ENCODE peak calls at places on chromosomes 6 and 20, in seven cellular contexts. S is adrenal gland; G is thoracic aorta; W is CD8-positive, alpha-beta memory T cell; Q is SK-N-SH; T is HepG2; R is heart right ventricle. A is an unnamed sample.
A peak's percentile ranks its signal among the peaks of the same experiment; 100 is the strongest.

GRCh38 chr6:113481910-113482309 is 375.2 kb upstream of the MARCKS start:
- DNase-seq in S (no peak), G (no peak), W (no peak), Q (no peak), T (no peak), R (no peak), A (no peak)

GRCh38 chr6:168132531-168133184 is 53.6 kb upstream of the FRMD1 start:
- DNase-seq in S (peak; percentile 56), G (no peak), W (no peak), Q (peak; percentile 72), T (peak; percentile 53), R (peak; percentile 75), A (peak; percentile 57)

GRCh38 chr20:18250237-18250636 is 38.1 kb upstream of the ZNF133 start:
- DNase-seq in S (no peak), G (no peak), W (no peak), Q (no peak), T (peak; percentile 23), R (no peak), A (no peak)

GRCh38 chr6:62652692-62653328 is 366.8 kb upstream of the KHDRBS2 start:
- DNase-seq in S (no peak), G (no peak), W (no peak), Q (no peak), T (no peak), R (no peak), A (no peak)

GRCh38 chr6:158270389-158271127 is 41.7 kb upstream of the TULP4 start:
- DNase-seq in S (no peak), G (no peak), W (no peak), Q (no peak), T (no peak), R (peak; percentile 20), A (no peak)

GRCh38 chr6:72733045-72733444 is 111.2 kb downstream of the KCNQ5 start:
- DNase-seq in S (no peak), G (no peak), W (no peak), Q (no peak), T (no peak), R (no peak), A (no peak)

GRCh38 chr6:150044621-150045145 is 19.4 kb upstream of the RAET1L start:
- DNase-seq in S (no peak), G (no peak), W (no peak), Q (no peak), T (no peak), R (no peak), A (no peak)

GRCh38 chr20:34066476-34067090 is 45.5 kb downstream of the EIF2S2 start:
- DNase-seq in S (no peak), G (no peak), W (no peak), Q (no peak), T (no peak), R (no peak), A (no peak)

GRCh38 chr6:40320441-40320840 is 266.7 kb downstream of the LRFN2 start:
- DNase-seq in S (no peak), G (no peak), W (no peak), Q (no peak), T (no peak), R (no peak), A (no peak)

GRCh38 chr6:5111626-5112025 is 26.5 kb downstream of the PPP1R3G start:
- DNase-seq in S (no peak), G (no peak), W (no peak), Q (no peak), T (no peak), R (no peak), A (no peak)

GRCh38 chr6:15434263-15434662 is 188.4 kb downstream of the JARID2 start:
- DNase-seq in S (no peak), G (no peak), W (no peak), Q (no peak), T (no peak), R (no peak), A (no peak)
- H3K27ac ChIP-seq in S (no peak overlapping the region), G (no peak overlapping the region), W (no peak overlapping the region), Q (no peak overlapping the region), T (no peak overlapping the region), R (no peak overlapping the region), A (no peak overlapping the region)

DNA sequence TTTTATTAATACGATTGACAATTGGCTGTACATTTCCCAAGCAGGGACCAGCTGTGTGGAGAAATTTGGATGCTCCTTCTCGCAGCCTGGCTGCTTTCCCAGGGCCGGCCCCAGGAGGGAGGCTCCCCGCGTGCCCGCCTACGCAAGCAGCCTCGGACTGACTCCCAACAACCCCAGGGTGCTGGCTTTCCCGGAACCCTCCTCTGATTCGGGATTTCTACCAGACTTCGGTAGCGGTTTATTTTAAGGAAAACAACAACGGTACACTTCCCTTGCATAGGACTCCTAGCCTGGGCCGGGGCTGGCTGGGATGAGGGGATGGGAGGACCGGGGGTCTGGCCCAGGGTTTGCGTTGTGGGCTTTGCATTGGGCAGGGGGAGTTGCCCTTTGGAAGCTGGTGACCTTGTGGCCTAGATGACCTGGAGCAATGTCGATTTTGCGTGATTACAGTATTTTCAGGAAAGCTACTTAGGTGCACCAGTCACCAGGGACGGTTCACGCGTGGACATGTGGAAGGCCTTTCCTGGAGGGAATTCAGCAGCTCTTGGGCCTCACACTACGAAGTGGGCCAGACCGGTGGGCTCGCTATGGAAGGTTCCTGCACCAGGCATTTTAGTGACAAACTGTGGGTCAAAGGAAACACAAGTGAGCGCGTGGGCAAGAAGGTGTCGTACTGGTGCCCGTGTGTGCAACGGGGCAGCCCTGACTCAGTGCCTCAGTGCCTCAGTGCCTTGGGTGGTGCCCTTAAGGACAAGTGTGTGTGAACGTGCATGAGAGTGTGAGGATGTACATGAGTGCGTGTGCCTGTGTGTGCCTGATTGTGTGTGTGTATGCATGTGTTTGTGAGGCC is 20.7 kb upstream of the PHACTR3 start:
- DNase-seq in S (peak; percentile 51), G (no peak), W (no peak), Q (no peak), T (no peak), R (peak; percentile 75), A (no peak)
- H3K4me1 ChIP-seq in S (no peaks in the 10 kb centered on the region), G (no peaks in the 10 kb centered on the region), W (no peaks in the 10 kb centered on the region), Q (peaks cover 14% of the 10 kb centered on the region), T (peaks cover 5% of the 10 kb centered on the region), R (peaks cover 13% of the 10 kb centered on the region), A (no peaks in the 10 kb centered on the region)

GRCh38 chr6:111267764-111268333 is 180.5 kb downstream of the SLC16A10 start:
- DNase-seq in S (no peak), G (no peak), W (no peak), Q (no peak), T (no peak), R (no peak), A (no peak)

GRCh38 chr6:111259089-111259831 is 172.0 kb downstream of the SLC16A10 start:
- DNase-seq in S (peak; percentile 99), G (peak; percentile 96), W (peak; percentile 100), Q (peak; percentile 95), T (peak; percentile 98), R (peak; percentile 99), A (peak; percentile 99)

GRCh38 chr6:111260570-111261298 is 173.4 kb downstream of the SLC16A10 start:
- DNase-seq in S (no peak), G (no peak), W (peak; percentile 45), Q (no peak), T (no peak), R (no peak), A (no peak)

GRCh38 chr6:111265842-111266241 is 178.5 kb downstream of the SLC16A10 start:
- DNase-seq in S (no peak), G (no peak), W (no peak), Q (no peak), T (no peak), R (no peak), A (no peak)

DNA sequence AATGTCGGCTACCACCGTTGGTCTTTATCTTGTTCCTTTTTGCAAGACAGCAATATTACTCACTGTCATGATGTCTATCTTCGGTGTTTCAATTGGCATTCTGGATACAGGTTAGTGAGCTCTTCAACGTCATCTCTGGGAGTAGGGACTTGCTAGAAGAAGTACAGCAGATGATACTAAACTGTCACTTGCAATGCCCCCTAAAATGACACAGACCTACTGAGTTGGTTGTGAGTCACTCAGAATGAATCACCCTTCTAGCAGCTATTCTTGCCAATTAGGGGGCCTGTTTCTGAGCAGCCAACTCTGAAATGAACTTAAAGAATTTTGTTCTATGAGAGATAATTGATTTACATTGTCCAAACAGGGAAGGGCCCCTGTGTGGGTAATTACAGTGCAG is 176.5 kb downstream of the SLC16A10 start:
- DNase-seq in S (no peak), G (no peak), W (no peak), Q (no peak), T (no peak), R (no peak), A (peak; percentile 62)
- H3K27ac ChIP-seq in S (no peak overlapping the region), G (no peak overlapping the region), W (no peak overlapping the region), Q (peak overlapping the region; percentile 64), T (no peak overlapping the region), R (no peak overlapping the region), A (peak overlapping the region; percentile 9)

GRCh38 chr6:125678601-125679000 is 70.8 kb upstream of the HEY2 start:
- DNase-seq in S (no peak), G (no peak), W (no peak), Q (no peak), T (no peak), R (peak; percentile 8), A (no peak)
- H3K4me1 ChIP-seq in S (no peaks in the 10 kb centered on the region), G (no peaks in the 10 kb centered on the region), W (no peaks in the 10 kb centered on the region), Q (no peaks in the 10 kb centered on the region), T (no peaks in the 10 kb centered on the region), R (no peaks in the 10 kb centered on the region), A (no peaks in the 10 kb centered on the region)

A was measured in SJSA1.